ENCODE peak calls at places on chromosomes 13 and 19, in nine cellular contexts. Q is astrocyte of the spinal cord, N is GM12864, S is breast epithelium, Y is OCI-LY7, C is choroid plexus epithelial cell, O is cardiac fibroblast, U is heart left ventricle, D is kidney. L is an unnamed sample.

GRCh38 chr19:39372047-39372802 is 18.7 kb downstream of the PAF1 start:
- DNase-seq in Q (peak; percentile 94), N (no peak), S (peak; percentile 90), Y (no peak), C (peak; percentile 97), O (peak; percentile 99), U (peak; percentile 89), D (peak; percentile 91), L (peak; percentile 99)

GRCh38 chr19:50190439-50190891 is 13.0 kb upstream of the MYH14 start:
- DNase-seq in Q (no peak), N (no peak), S (no peak), Y (no peak), C (no peak), O (no peak), U (no peak), D (no peak), L (no peak)

GRCh38 chr13:101267656-101268055 is 148.7 kb downstream of the NALCN start:
- DNase-seq in Q (peak; percentile 88), N (no peak), S (no peak), Y (no peak), C (no peak), O (no peak), U (no peak), D (no peak), L (peak; percentile 69)

GRCh38 chr13:54787754-54788153 is 1759.1 kb downstream of the OLFM4 start:
- DNase-seq in Q (no peak), N (no peak), S (no peak), Y (no peak), C (no peak), O (no peak), U (no peak), D (peak; percentile 65), L (no peak)

GRCh38 chr19:38666662-38667448 is 19.4 kb downstream of the ACTN4 start:
- DNase-seq in Q (peak; percentile 79), N (no peak), S (peak; percentile 79), Y (peak; percentile 48), C (peak; percentile 66), O (peak; percentile 85), U (peak; percentile 59), D (peak; percentile 59), L (peak; percentile 87)

GRCh38 chr13:28495586-28496564 is 947 bp upstream of the FLT1 start:
- DNase-seq in Q (no peak), N (no peak), S (peak; percentile 24), Y (no peak), C (no peak), O (no peak), U (no peak), D (no peak), L (no peak)

GRCh38 chr13:77857810-77858209 is 60.8 kb downstream of the EDNRB start:
- DNase-seq in Q (no peak), N (no peak), S (no peak), Y (no peak), C (no peak), O (no peak), U (no peak), D (no peak), L (no peak)

GRCh38 chr13:110390572-110390971 is 83.5 kb downstream of the COL4A2 start:
- DNase-seq in Q (peak; percentile 91), N (no peak), S (no peak), Y (no peak), C (peak; percentile 90), O (peak; percentile 69), U (no peak), D (no peak), L (peak; percentile 84)

GRCh38 chr19:54312436-54313362 is at the start of gene LILRA5:
- DNase-seq in Q (no peak), N (no peak), S (no peak), Y (no peak), C (no peak), O (no peak), U (peak; percentile 61), D (no peak), L (no peak)

GRCh38 chr19:44774614-44775013 is 3.1 kb upstream of the CBLC start:
- DNase-seq in Q (no peak), N (no peak), S (no peak), Y (no peak), C (no peak), O (no peak), U (no peak), D (no peak), L (no peak)

GRCh38 chr19:28159065-28159464 is 1053.9 kb downstream of the UQCRFS1 start:
- DNase-seq in Q (no peak), N (no peak), S (no peak), Y (no peak), C (no peak), O (no peak), U (no peak), D (no peak), L (no peak)

GRCh38 chr19:1489463-1489971 is 633 bp downstream of the PCSK4 start:
- DNase-seq in Q (no peak), N (no peak), S (no peak), Y (no peak), C (no peak), O (no peak), U (no peak), D (peak; percentile 86), L (no peak)

GRCh38 chr19:13404236-13404635 is 102.0 kb downstream of the CACNA1A start:
- DNase-seq in Q (no peak), N (no peak), S (no peak), Y (no peak), C (no peak), O (no peak), U (no peak), D (no peak), L (no peak)

GRCh38 chr19:38657633-38658222 is 10.3 kb downstream of the ACTN4 start:
- DNase-seq in Q (peak; percentile 82), N (no peak), S (no peak), Y (no peak), C (peak; percentile 71), O (peak; percentile 68), U (no peak), D (no peak), L (peak; percentile 94)

DNA sequence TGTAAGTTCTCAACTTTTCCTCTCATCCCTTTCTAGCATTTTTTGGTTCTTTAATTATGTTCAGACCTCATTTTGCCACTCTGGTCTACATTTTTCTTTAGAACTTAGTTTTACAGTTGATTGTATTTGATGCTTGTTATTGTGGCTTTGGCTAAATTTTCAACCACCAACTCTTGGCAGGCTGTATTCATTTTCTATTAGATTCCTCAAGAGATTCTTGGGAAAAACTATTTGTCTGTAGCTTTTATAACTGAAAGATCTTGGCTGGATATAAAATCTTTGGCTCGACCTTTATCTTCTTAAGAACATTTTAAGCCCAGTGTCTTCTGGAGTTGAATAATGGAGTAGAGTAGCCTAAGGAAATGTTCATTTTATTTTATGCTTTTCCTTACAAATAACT is 848.5 kb downstream of the PCDH17 start:
- DNase-seq in Q (peak; percentile 35), N (no peak), S (no peak), Y (no peak), C (no peak), O (no peak), U (no peak), D (no peak), L (no peak)
- H3K4me3 ChIP-seq in Q (no peak overlapping the region), N (no peak overlapping the region), S (no peak overlapping the region), Y (no peak overlapping the region), C (no peak overlapping the region), O (no peak overlapping the region), U (no peak overlapping the region), D (no peak overlapping the region), L (no peak overlapping the region)

GRCh38 chr19:6793411-6793810 is 20.9 kb downstream of the VAV1 start:
- DNase-seq in Q (no peak), N (no peak), S (no peak), Y (no peak), C (no peak), O (no peak), U (no peak), D (no peak), L (no peak)

GRCh38 chr19:6794817-6795431 is 22.4 kb downstream of the VAV1 start:
- DNase-seq in Q (no peak), N (no peak), S (no peak), Y (no peak), C (no peak), O (no peak), U (no peak), D (no peak), L (no peak)

GRCh38 chr19:6791237-6791636 is 18.7 kb downstream of the VAV1 start:
- DNase-seq in Q (no peak), N (no peak), S (no peak), Y (no peak), C (no peak), O (no peak), U (no peak), D (no peak), L (no peak)

GRCh38 chr19:6796278-6796677 is 23.8 kb downstream of the VAV1 start:
- DNase-seq in Q (no peak), N (no peak), S (no peak), Y (no peak), C (no peak), O (no peak), U (no peak), D (no peak), L (no peak)

DNA sequence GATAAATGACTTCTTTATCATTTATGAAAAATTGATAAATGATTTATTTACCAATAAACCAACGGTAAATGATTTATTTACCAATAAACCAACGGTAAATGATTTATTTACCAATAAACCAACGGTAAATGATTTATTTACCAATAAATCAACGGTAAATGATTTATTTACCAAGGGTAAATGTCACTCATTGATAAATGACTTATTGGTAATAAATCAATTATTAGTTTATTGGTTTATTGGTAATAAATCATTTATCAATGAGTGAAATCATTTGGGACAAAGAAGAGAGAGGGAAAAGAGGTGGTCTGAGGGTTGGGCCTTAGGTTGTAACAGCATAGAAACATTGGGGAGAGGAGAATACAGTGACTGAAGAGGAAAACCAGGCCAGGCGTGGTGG is 21.5 kb downstream of the VAV1 start:
- DNase-seq in Q (no peak), N (no peak), S (no peak), Y (no peak), C (no peak), O (no peak), U (no peak), D (no peak), L (no peak)
- TF ChIP-seq CTCF in Q (no peak), N (no peak), S (no peak), Y (no peak), C (no peak), O (no peak), U (no peak), D (no peak), L (no peak)

GRCh38 chr19:7915250-7916136 is 863 bp downstream of the TGFBR3L start:
- DNase-seq in Q (no peak), N (no peak), S (no peak), Y (no peak), C (no peak), O (no peak), U (no peak), D (peak; percentile 72), L (no peak)
- H3K4me3 ChIP-seq in Q (no peak overlapping the region), N (peak overlapping the region; percentile 29), S (no peak overlapping the region), Y (no peak overlapping the region), C (no peak overlapping the region), O (peak overlapping the region; percentile 40), U (no peak overlapping the region), D (no peak overlapping the region), L (peak overlapping the region; percentile 54)

GRCh38 chr13:44917589-44918322 is 71.5 kb downstream of the NUFIP1 start:
- DNase-seq in Q (peak; percentile 98), N (peak; percentile 95), S (peak; percentile 94), Y (peak; percentile 97), C (peak; percentile 98), O (peak; percentile 97), U (peak; percentile 97), D (peak; percentile 98), L (peak; percentile 97)
- TF ChIP-seq CTCF in Q (peak; percentile 37), N (peak; percentile 53), S (peak; percentile 78), Y (peak; percentile 59), C (peak; percentile 52), O (peak; percentile 55), U (no peak), D (peak; percentile 9), L (peak; percentile 61)